ENCODE peak calls at places on chromosome 1, in four cellular contexts. G is upper lobe of right lung, O is neural crest cell, X is choroid plexus epithelial cell. P is an unnamed sample.

GRCh38 chr1:25090707-25091422 is 141.4 kb downstream of the SYF2 start:
- DNase-seq in G (no peak), O (no peak), X (no peak), P (no peak)

GRCh38 chr1:112905420-112906154 is 50.4 kb downstream of the SLC16A1 start:
- DNase-seq in G (no peak), O (no peak), X (peak), P (no peak)

GRCh38 chr1:113135460-113135859 is 62.5 kb downstream of the LRIG2 start:
- DNase-seq in G (no peak), O (no peak), X (no peak), P (no peak)

GRCh38 chr1:169090308-169090899 is 16.1 kb upstream of the ATP1B1 start:
- DNase-seq in G (no peak), O (no peak), X (no peak), P (no peak)

GRCh38 chr1:28668956-28669719 is 554 bp downstream of the GMEB1 start:
- DNase-seq in G (peak), O (peak), X (peak), P (peak)

GRCh38 chr1:33094971-33095604 is 14.1 kb downstream of the AZIN2 start:
- DNase-seq in G (no peak), O (peak), X (peak), P (no peak)

GRCh38 chr1:63005812-63006211 is 221.9 kb downstream of the ATG4C start:
- DNase-seq in G (no peak), O (no peak), X (no peak), P (no peak)

GRCh38 chr1:197981546-197981945 is 64.4 kb downstream of the LHX9 start:
- DNase-seq in G (no peak), O (no peak), X (no peak), P (no peak)

GRCh38 chr1:185453496-185454192 is 136.6 kb upstream of the IVNS1ABP start:
- DNase-seq in G (no peak), O (no peak), X (peak), P (no peak)

GRCh38 chr1:175390081-175390481 is 197.5 kb upstream of the KIAA0040 start:
- DNase-seq in G (no peak), O (no peak), X (no peak), P (no peak)

GRCh38 chr1:243293941-243294722 is 38.3 kb downstream of the SDCCAG8 start:
- DNase-seq in G (no peak), O (no peak), X (no peak), P (no peak)

GRCh38 chr1:66176012-66176715 is 357.8 kb upstream of the SGIP1 start:
- DNase-seq in G (no peak), O (no peak), X (peak), P (no peak)

GRCh38 chr1:19484793-19485361 is 462 bp downstream of the CAPZB start:
- DNase-seq in G (no peak), O (peak), X (peak), P (no peak)

GRCh38 chr1:119954476-119955422 is 58.4 kb upstream of the ADAM30 start:
- DNase-seq in G (no peak), O (no peak), X (no peak), P (no peak)

GRCh38 chr1:246151796-246152434 is 355.2 kb downstream of the SMYD3 start:
- DNase-seq in G (no peak), O (no peak), X (no peak), P (no peak)

GRCh38 chr1:77459881-77460280 is 178.1 kb downstream of the AK5 start:
- DNase-seq in G (no peak), O (no peak), X (peak), P (no peak)

GRCh38 chr1:43285269-43285986 is at the start of gene C1orf210:
- DNase-seq in G (peak), O (no peak), X (no peak), P (no peak)

GRCh38 chr1:115282825-115283224 is 55.2 kb downstream of the NGF start:
- DNase-seq in G (no peak), O (no peak), X (peak), P (no peak)

GRCh38 chr1:185291159-185291558 is 25.9 kb downstream of the IVNS1ABP start:
- DNase-seq in G (no peak), O (no peak), X (no peak), P (no peak)

GRCh38 chr1:2801535-2802291 is at the start of gene TTC34:
- DNase-seq in G (peak), O (no peak), X (peak), P (peak)

GRCh38 chr1:25744140-25744581 is 55.8 kb upstream of the SELENON start:
- DNase-seq in G (peak), O (no peak), X (peak), P (no peak)

DNA sequence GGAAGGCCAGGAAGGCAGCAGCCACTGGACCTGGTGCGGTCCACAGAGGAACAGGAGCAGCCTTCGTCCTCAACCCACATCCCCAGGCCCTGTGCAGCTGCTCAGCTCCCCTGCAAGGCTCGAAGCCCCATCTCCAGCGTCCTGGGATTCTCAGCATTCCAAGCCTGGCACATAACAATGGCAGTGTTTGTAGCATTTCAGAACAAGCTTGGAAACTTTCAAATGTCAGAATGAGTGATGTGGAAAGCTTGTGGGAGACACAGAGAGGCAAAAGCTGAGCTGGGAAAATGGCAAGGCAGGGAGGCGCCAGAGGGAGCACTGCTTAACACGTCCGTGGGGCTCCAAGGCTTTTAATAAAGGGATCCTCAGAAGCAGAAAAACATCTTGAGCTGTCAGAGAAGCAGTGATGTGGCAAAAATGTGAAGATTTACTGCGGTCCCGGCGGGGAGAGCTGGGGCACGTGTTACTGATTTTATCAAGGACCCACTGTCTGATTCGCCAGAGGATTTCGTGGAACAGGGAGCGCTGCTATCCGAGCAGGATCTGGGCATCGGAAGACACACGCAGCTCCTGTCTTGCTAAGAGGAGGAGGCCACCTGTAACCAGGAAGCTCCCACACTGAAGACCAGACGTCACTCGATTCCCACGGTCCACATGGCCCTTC is 38.1 kb downstream of the TOMM20 start:
- DNase-seq in G (no peak), O (no peak), X (no peak), P (no peak)
- TF ChIP-seq CTCF in G (no peak), O (peak), X (no peak), P (no peak)

GRCh38 chr1:21952806-21953514 is 15.8 kb upstream of the HSPG2 start:
- DNase-seq in G (no peak), O (no peak), X (no peak), P (no peak)
- TF ChIP-seq CTCF in G (no peak), O (no peak), X (peak), P (no peak)

DNA sequence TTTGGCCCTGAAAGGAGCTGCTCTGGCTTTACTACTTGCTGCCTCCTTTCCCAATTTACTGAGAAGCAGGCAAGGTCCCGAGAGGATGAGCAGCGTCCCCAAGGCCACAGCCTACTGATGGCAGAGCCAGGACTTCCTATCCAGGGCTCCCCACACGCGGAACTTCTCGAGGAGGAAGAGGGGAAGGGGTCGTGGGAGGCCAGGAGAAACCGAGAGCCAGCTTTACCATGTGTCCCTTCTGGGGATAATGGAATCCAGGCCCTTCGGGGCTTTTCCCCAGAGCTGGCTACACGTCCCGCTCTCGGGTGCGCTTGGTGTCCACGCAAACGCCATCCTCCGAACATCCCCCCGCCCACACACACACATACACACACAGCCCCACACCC is 4.3 kb upstream of the CCN1 start:
- DNase-seq in G (no peak), O (peak), X (no peak), P (no peak)
- TF ChIP-seq CTCF in G (no peak), O (no peak), X (no peak), P (no peak)

DNA sequence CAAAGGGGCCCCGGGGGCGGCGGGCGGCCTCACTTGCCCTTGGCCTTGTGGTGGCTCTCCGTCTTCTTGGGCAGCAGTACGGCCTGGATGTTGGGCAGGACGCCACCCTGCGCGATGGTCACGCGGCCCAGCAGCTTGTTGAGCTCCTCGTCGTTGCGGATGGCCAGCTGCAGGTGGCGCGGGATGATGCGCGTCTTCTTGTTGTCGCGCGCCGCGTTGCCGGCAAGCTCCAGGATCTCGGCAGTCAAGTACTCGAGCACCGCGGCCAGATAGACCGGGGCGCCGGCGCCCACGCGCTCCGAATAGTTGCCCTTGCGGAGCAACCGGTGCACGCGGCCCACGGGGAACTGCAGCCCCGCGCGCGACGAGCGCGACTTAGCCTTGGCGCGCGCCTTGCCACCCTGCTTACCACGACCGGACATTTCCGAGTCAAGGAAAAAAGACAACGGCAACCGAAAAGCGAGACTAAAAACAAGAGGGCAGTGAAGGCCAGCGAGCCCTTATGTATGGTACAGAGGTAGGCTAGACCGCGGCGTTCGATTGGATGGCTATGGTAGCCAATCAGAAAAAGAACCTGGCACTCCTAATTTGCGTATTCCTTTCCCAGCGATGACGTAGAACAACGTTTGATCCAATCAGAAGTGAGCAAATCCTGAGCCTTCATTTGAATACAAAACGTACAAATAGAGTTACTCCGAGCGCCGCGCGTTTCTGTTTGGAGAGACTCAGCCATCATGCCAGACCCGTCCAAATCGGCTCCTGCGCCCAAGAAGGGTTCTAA is 29.6 kb upstream of the RNF187 start:
- DNase-seq in G (peak), O (peak), X (peak), P (peak)
- TF ChIP-seq CTCF in G (peak), O (peak), X (peak), P (no peak)

DNA sequence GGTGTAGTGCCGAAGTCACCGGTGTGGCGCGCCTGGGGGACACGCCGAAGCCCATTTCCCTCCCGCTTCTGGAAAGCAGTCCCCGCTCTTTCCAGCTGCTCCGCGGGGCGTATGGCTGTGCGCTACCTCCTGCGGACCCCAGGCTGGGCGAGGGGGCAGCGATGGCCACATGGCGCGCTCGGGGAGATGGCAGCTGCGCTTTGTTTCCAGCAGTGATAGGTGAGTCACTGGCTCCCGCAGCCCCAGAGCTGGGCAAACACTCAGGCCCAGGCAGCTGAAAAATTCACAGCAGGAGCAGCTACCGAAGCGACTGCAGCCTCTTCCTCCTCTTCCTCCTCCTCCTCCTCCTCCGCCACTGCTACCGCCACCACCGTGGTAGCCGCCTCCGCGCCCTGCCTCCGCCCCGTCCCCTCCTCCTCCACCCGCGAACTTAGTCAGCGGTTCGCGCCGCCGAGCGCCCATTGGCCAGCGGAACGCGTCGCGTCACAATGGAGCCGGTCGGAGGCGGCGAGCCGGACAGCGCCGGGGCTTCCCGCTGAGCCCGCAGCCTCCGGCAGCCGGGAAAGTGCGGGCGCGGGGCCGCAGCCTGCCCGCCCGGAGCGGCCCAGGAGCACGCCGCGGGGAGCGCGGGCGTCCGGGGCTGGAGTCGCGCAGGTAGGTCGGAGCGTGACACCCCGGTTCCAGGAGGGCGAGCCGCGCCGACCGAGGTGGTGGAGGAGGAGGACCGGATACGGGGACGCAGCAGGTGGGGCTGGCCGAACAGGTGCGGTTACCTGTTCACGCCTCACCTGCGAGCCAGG is at the start of gene LRRC8B:
- DNase-seq in G (peak), O (peak), X (peak), P (peak)
- TF ChIP-seq CTCF in G (no peak), O (no peak), X (no peak), P (no peak)

GRCh38 chr1:154349121-154349520 is 23.8 kb downstream of the ATP8B2 start:
- DNase-seq in G (no peak), O (no peak), X (no peak), P (no peak)

GRCh38 chr1:154350383-154350782 is 25.1 kb downstream of the ATP8B2 start:
- DNase-seq in G (no peak), O (no peak), X (no peak), P (no peak)

GRCh38 chr1:154347961-154348360 is 22.6 kb downstream of the ATP8B2 start:
- DNase-seq in G (no peak), O (no peak), X (no peak), P (no peak)

GRCh38 chr1:154346276-154346914 is 21.1 kb downstream of the ATP8B2 start:
- DNase-seq in G (no peak), O (no peak), X (no peak), P (no peak)

DNA sequence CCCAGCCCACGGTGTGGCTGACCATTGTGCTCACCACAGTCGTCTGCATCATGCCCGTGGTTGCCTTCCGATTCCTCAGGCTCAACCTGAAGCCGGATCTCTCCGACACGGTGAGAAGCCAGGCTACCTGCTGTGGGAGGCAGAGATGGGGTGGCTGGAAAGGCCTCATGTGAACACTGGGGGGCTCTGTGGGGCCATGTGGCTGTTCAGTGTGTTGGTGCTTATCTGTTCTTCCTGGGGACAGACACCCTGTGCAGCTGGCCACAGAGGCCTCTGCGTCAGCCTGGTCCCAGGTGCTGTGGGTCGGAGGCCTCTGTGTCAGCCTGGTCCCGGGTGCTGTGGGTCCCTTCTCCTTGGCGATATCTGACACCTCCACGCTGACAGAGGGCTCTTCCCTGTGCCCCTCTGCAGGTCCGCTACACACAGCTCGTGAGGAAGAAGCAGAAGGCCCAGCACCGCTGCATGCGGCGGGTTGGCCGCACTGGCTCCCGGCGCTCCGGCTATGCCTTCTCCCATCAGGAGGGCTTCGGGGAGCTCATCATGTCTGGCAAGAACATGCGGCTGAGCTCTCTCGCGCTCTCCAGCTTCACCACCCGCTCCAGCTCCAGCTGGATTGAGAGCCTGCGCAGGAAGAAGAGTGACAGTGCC is 23.2 kb downstream of the ATP8B2 start:
- DNase-seq in G (no peak), O (no peak), X (no peak), P (no peak)
- TF ChIP-seq CTCF in G (no peak), O (no peak), X (no peak), P (no peak)

GRCh38 chr1:16073490-16074104 is at the start of gene FAM131C:
- DNase-seq in G (no peak), O (peak), X (no peak), P (peak)
- TF ChIP-seq CTCF in G (no peak), O (peak), X (no peak), P (peak)

DNA sequence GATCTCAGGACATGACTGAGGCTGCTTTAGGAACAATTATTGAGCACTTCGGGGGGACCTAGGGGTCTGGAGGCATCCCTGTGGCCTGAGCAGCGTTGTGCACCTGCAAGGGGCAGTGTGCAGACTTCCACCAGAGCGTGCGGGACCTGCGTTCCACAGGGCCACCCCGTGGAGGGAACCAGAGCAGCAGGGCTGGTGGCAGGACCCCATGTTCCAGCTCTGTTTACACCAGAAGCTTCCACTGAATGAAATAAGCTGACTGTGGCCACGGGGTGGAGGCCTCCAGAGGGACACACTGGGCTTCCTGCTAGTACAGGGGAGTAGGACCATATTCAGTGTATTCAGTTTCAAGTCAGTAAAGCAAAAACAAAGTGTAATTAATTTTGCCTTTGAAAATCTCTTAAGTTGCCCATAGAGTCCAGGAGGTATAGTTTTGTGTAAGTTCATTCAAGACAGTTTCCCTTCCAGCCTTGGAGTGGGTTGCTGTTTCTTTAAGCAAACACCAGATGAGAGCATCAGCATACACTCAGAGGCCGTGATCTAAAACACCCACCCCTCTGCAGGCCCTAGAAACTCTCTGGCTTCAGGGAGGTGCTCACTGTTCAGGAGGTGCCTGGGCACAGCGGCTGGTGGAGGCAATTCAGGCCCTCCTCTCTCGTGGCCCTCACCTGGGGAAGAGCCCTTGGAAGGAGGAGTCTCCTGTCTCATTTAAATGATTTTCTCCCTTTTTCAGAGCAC is 16.6 kb downstream of the SLC1A7 start:
- DNase-seq in G (peak), O (no peak), X (no peak), P (no peak)
- TF ChIP-seq CTCF in G (no peak), O (no peak), X (no peak), P (no peak)

P was measured in natural killer cell.